ENCODE peak calls at places on chromosomes 11 and 22, in six cellular contexts. P is left ventricle myocardium inferior; A is CD4-positive, alpha-beta memory T cell; V is gastrocnemius medialis; H is GM23248; E is upper lobe of left lung. Z is an unnamed sample. For H3K4me1, the result is how much of the 10 kb centered on the place peaks cover.

GRCh38 chr11:9260182-9261146 is 4.7 kb downstream of the DENND5A start:
- DNase-seq in A (peak), V (no peak), P (no peak), H (peak), E (peak), Z (no peak)

GRCh38 chr11:111826322-111826950 is 44.9 kb downstream of the ALG9 start:
- DNase-seq in H (no peak), P (no peak), V (no peak), E (no peak), A (no peak), Z (no peak)

GRCh38 chr11:92880391-92880790 is 89.1 kb upstream of the MTNR1B start:
- DNase-seq in E (no peak), V (no peak), H (peak), A (no peak), P (no peak), Z (no peak)

GRCh38 chr22:30444632-30445437 is 19.3 kb downstream of the MTFP1 start:
- DNase-seq in P (no peak), A (no peak), H (peak), V (no peak), E (peak), Z (peak)

GRCh38 chr11:32006799-32007388 is 84.0 kb upstream of the RCN1 start:
- DNase-seq in P (no peak), A (no peak), E (no peak), V (no peak), H (peak), Z (no peak)

GRCh38 chr11:110524227-110524626 is 94.5 kb downstream of the FDX1 start:
- DNase-seq in H (peak), E (no peak), P (no peak), V (no peak), A (no peak), Z (no peak)

GRCh38 chr11:124863137-124863825 is 2.0 kb upstream of the ROBO3 start:
- DNase-seq in A (no peak), H (peak), E (peak), V (no peak), P (no peak), Z (no peak)

GRCh38 chr11:90656171-90656570 is 433.3 kb upstream of the CHORDC1 start:
- DNase-seq in E (no peak), H (no peak), V (no peak), A (no peak), P (no peak), Z (no peak)

GRCh38 chr11:43574949-43575915 is 105.3 kb upstream of the HSD17B12 start:
- DNase-seq in A (peak), V (no peak), P (peak), E (no peak), H (peak), Z (no peak)

GRCh38 chr11:17673951-17674350 is 45.4 kb upstream of the MYOD1 start:
- DNase-seq in V (no peak), E (no peak), A (no peak), P (no peak), H (no peak), Z (no peak)

GRCh38 chr11:118241191-118242098 is 10.7 kb downstream of the MPZL3 start:
- DNase-seq in A (peak), V (no peak), P (no peak), H (peak), E (peak), Z (peak)

GRCh38 chr11:83600656-83601055 is 314.5 kb upstream of the CCDC90B start:
- DNase-seq in E (no peak), H (no peak), A (no peak), V (no peak), P (no peak), Z (no peak)

GRCh38 chr11:110327508-110327907 is 31.1 kb upstream of the RDX start:
- DNase-seq in H (no peak), V (no peak), A (no peak), E (no peak), P (no peak), Z (no peak)

GRCh38 chr11:443542-444199 is 1.9 kb upstream of the ANO9 start:
- DNase-seq in P (no peak), H (peak), V (no peak), A (no peak), E (no peak), Z (no peak)

GRCh38 chr22:35361001-35361551 is 19.8 kb upstream of the HMOX1 start:
- DNase-seq in P (no peak), A (no peak), H (no peak), E (no peak), V (no peak), Z (no peak)

GRCh38 chr22:50014655-50015401 is 2.3 kb upstream of the IL17REL start:
- DNase-seq in P (peak), A (no peak), H (no peak), V (no peak), E (no peak), Z (peak)

GRCh38 chr22:30640361-30640760 is 4.8 kb downstream of the SLC35E4 start:
- DNase-seq in V (no peak), E (no peak), P (no peak), H (no peak), A (no peak), Z (no peak)

GRCh38 chr22:48864748-48865147 is 962.9 kb downstream of the BRD1 start:
- DNase-seq in P (peak), V (no peak), E (no peak), A (no peak), H (no peak), Z (no peak)

GRCh38 chr11:57456960-57457642 is 3.2 kb upstream of the RTN4RL2 start:
- DNase-seq in V (peak), H (peak), P (peak), E (peak), A (peak), Z (peak)

GRCh38 chr11:47711225-47711624 is 3.9 kb downstream of the AGBL2 start:
- DNase-seq in P (no peak), H (no peak), E (no peak), V (no peak), A (no peak), Z (no peak)

GRCh38 chr11:121780971-121781370 is 328.2 kb upstream of the SORL1-AS1 start:
- DNase-seq in H (no peak), E (no peak), P (no peak), V (no peak), A (no peak), Z (no peak)

DNA sequence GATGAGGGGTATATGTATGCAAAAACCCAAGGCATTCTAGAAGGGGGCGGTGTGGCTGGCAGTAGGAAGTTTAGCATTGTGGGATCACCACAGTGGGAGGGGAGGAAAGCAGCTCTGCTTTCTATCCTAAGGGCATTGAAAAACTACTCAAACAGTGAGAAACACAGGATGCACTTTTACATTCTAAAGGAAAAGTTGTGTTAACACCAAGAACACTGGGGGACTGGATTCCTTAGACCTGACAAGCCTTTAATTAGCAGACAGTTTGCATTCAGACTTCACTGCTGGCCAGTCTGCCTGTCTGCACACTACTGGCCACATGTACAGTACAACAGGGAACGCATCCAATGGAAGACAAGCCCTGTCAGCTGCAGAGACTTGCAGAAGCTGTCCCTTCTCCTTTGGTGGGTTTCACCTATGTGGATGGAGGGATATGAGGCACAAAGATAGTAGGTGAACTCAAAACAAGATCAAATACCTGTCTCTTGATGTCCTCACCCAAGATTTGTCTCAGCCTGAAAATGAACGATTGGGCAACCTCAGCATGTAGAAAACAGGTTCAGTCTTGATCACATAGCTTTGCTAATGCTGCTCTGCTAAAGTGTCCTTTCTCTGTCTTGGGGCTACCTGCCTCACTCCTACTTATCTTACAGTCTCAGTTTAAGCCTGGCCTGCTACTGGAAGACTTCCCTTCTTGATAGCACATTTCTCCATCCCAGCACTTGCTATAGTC is 64.8 kb downstream of the TENM4 start:
- DNase-seq in E (no peak), P (no peak), H (no peak), V (no peak), A (no peak), Z (no peak)
- H3K4me1 ChIP-seq in E (under half), P (under half), H (under half), V (under half), A (under half), Z (under half)

DNA sequence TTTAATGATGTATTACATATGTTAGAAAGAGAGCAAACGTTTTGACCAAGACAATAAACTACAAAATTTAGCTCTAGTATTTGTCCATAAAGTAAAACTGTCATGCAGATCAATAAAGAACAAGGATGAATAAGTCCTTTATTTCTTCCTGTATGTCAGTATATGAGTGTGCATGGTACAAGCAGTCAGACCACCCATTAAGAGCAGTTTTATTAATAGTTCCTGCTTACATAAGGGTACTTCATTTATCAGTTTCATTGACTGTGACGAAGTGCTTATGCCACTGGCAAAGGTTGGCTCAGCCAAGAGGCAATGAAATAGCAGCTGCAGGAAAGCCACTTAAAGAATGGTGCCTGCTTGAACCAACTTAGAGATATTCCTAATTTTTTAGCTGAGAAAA is 913.0 kb upstream of the CNTN5 start:
- DNase-seq in V (no peak), E (no peak), H (no peak), P (peak), A (no peak), Z (no peak)
- H3K27ac ChIP-seq in V (no peak), E (no peak), H (no peak), P (peak), A (no peak), Z (no peak)

GRCh38 chr22:42929838-42930155 is 72.7 kb upstream of the ARFGAP3 start:
- DNase-seq in P (no peak), A (no peak), E (no peak), H (peak), V (no peak), Z (no peak)
- H3K4me1 ChIP-seq in P (half or more), A (under half), E (half or more), H (half or more), V (half or more), Z (under half)

GRCh38 chr22:45413368-45414211 is at the start of the genes RIBC2 and SMC1B:
- DNase-seq in H (peak), V (peak), A (peak), E (peak), P (peak), Z (peak)
- H3K27ac ChIP-seq in H (peak), V (no peak), A (peak), E (no peak), P (peak), Z (peak)

GRCh38 chr11:12239396-12240298 is 129.3 kb downstream of the MICAL2 start:
- DNase-seq in A (no peak), V (no peak), H (peak), P (no peak), E (peak), Z (no peak)

GRCh38 chr11:12242071-12242672 is 131.8 kb downstream of the MICAL2 start:
- DNase-seq in E (no peak), P (no peak), H (no peak), V (no peak), A (no peak), Z (peak)

GRCh38 chr11:12238420-12238819 is 128.0 kb downstream of the MICAL2 start:
- DNase-seq in A (no peak), P (no peak), H (peak), V (no peak), E (no peak), Z (no peak)

GRCh38 chr11:12241401-12241800 is 131.0 kb downstream of the MICAL2 start:
- DNase-seq in V (no peak), A (no peak), P (no peak), H (no peak), E (no peak), Z (no peak)

GRCh38 chr11:12240669-12241068 is 130.3 kb downstream of the MICAL2 start:
- DNase-seq in E (no peak), V (peak), A (no peak), H (no peak), P (no peak), Z (no peak)
- H3K4me1 ChIP-seq in E (under half), V (under half), A (under half), H (under half), P (half or more), Z (under half)

DNA sequence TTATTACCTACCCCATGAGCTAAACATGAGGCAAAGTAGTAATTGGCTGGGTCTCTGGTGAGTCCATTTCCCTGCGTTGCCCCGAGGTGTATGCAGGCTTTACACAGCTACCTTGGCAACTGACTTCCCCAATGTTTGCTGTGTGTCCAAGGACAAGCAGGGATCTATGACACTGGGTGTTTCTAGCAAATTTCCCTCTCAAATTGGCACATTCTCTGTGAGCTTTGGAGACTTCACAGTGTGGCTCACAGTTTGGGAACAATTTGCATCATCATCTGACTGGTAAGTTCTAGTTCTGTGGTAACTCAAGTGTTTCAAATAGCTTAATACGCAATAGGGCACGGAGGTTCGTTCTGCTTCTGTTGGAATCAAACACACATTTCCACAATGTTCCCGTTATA is 12.5 kb downstream of the NNMT start:
- DNase-seq in A (no peak), E (peak), P (no peak), V (peak), H (peak), Z (no peak)
- H3K27ac ChIP-seq in A (no peak), E (peak), P (peak), V (peak), H (peak), Z (no peak)

DNA sequence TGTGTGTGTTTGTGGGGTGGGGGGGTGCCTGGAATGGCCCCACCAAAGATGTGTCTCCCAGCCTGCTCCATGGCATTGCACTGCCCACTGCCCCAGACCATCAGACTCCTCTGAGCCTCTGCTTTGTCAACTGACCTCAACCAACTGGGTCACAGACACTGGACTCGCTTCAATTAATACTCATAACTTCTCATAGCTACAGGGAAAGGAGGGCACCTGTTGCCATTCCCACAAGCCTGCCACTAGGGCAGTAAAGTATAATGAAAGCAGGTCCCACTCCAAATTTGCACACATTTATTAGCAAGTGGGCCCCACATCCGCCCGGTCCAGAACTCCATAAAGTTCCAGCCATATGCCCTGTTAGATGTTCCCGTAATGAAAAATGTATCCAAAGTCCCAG is 70.5 kb upstream of the PRDM11 start:
- DNase-seq in V (no peak), E (no peak), A (no peak), H (no peak), P (no peak), Z (no peak)
- H3K4me1 ChIP-seq in V (under half), E (under half), A (under half), H (under half), P (under half), Z (under half)

DNA sequence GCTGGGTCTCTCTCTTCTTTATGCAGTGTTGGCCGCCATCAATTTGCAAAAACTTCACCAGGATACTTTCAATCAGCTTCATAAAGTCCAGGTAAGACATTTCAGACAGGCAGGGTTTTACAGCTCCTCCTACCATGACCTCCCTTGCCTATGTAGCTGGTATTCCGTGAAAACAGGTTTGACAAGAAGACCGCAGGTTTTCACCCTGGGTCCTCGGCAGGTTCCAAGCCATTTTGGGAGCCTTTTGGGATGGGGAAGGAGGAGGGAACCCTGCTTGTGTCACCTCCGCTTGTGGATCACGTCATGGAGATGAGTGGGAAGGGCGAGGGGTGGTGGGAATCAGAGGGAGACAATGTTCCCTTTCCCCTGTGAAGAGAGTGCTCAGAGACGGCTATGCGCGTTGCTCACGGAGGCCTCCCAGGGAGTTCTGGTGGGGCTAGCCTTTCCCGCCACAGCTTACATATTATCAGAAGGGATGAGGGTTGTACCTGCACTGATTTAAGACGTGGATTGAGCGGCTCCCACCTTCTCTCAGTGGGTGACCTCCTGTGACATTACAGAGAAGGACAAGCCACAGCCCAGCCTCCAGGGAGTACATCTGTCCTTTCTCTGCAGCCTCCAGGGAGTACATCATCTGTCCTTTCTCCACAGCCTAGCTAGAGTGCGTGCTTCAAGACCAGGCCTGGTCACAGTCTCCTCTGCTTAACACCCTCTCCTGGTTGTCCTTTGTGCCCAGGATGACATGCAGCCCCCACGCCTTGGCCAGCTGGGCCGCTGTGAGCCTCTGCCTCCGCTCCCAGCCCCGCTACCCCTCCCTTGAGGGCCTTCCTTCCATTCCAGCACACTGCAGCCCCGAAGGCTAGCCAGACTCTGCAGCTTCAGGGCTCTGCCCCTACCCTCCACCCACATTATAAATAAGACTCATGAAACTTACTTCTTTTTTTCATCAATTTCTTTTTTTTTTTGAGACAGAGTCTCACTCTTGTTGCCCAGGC is 17.2 kb downstream of the GLB1L3 start:
- DNase-seq in V (no peak), H (no peak), E (no peak), A (no peak), P (no peak), Z (no peak)
- H3K27ac ChIP-seq in V (no peak), H (no peak), E (no peak), A (no peak), P (no peak), Z (no peak)

DNA sequence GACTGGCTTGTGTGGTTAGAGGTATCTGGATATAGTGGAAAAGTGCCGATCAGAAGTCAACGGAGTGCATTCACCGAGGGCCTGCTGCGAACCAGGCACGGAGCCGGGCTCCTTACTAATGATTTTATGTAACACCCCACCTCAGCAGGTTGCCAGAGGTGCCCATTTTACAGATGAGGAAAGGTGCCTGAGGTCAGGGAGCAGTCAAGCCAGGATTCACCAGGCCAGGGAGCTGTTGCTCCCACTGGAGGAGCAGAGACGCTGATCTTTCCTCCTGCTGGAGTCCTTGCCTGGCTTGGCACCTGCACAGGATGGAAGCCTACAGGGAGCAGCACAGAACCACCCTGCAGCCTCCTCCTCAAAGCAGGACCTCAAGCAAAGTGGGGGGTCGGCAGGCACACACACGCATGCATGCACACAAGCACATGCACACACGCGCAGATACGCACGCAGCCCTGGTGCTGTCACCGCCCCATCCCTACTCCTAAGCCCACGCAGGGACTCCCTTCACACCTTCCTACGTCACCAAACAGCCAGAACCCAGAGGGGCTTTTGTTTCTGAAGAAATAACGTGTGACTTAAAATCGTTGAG is 16.2 kb downstream of the RSPH14 start:
- DNase-seq in V (no peak), P (no peak), E (no peak), H (no peak), A (no peak), Z (no peak)
- H3K4me1 ChIP-seq in V (under half), P (under half), E (under half), H (under half), A (under half), Z (under half)

Z was measured in CD8-positive, alpha-beta memory T cell.